ENCODE peak calls at places on chromosomes 6 and 20, in four cellular contexts. E is ovary, G is GM23248, A is heart left ventricle. M is an unnamed sample.

GRCh38 chr6:156557269-156557885 is 219.8 kb upstream of the ARID1B start:
- DNase-seq in G (peak; percentile 44), A (no peak), E (no peak), M (no peak)

GRCh38 chr6:133964052-133964451 is 11.0 kb downstream of the TBPL1 start:
- DNase-seq in A (no peak), E (no peak), G (peak; percentile 43), M (no peak)

GRCh38 chr6:82085701-82086100 is 161.8 kb downstream of the IBTK start:
- DNase-seq in E (no peak), A (no peak), G (no peak), M (no peak)

GRCh38 chr6:125918681-125919566 is 37.6 kb upstream of the HINT3 start:
- DNase-seq in E (no peak), G (peak; percentile 82), A (no peak), M (peak; percentile 41)

GRCh38 chr20:53708129-53708968 is 114.7 kb upstream of the ZNF217 start:
- DNase-seq in G (peak; percentile 57), E (no peak), A (no peak), M (no peak)

GRCh38 chr6:139711714-139712585 is 337.5 kb upstream of the CITED2 start:
- DNase-seq in G (peak; percentile 71), E (no peak), A (no peak), M (no peak)

GRCh38 chr6:116564921-116565872 is 6.1 kb upstream of the RWDD1 start:
- DNase-seq in G (peak; percentile 46), A (peak; percentile 24), E (peak; percentile 32), M (no peak)

GRCh38 chr20:2762578-2763131 is 37.8 kb downstream of the CPXM1 start:
- DNase-seq in G (no peak), A (no peak), E (no peak), M (no peak)

GRCh38 chr6:104349191-104349590 is 510.5 kb downstream of the HACE1 start:
- DNase-seq in E (no peak), G (no peak), A (no peak), M (no peak)

GRCh38 chr20:19950042-19950441 is 67.1 kb upstream of the NAA20 start:
- DNase-seq in A (no peak), E (no peak), G (no peak), M (no peak)

GRCh38 chr6:99545442-99545841 is 23.0 kb downstream of the CCNC start:
- DNase-seq in E (no peak), G (no peak), A (no peak), M (no peak)

GRCh38 chr6:127118505-127119360 is at the start of gene RSPO3:
- DNase-seq in G (peak; percentile 71), A (no peak), E (peak; percentile 15), M (no peak)

GRCh38 chr6:66578362-66578761 is 871.3 kb upstream of the EYS start:
- DNase-seq in G (no peak), A (no peak), E (no peak), M (no peak)

DNA sequence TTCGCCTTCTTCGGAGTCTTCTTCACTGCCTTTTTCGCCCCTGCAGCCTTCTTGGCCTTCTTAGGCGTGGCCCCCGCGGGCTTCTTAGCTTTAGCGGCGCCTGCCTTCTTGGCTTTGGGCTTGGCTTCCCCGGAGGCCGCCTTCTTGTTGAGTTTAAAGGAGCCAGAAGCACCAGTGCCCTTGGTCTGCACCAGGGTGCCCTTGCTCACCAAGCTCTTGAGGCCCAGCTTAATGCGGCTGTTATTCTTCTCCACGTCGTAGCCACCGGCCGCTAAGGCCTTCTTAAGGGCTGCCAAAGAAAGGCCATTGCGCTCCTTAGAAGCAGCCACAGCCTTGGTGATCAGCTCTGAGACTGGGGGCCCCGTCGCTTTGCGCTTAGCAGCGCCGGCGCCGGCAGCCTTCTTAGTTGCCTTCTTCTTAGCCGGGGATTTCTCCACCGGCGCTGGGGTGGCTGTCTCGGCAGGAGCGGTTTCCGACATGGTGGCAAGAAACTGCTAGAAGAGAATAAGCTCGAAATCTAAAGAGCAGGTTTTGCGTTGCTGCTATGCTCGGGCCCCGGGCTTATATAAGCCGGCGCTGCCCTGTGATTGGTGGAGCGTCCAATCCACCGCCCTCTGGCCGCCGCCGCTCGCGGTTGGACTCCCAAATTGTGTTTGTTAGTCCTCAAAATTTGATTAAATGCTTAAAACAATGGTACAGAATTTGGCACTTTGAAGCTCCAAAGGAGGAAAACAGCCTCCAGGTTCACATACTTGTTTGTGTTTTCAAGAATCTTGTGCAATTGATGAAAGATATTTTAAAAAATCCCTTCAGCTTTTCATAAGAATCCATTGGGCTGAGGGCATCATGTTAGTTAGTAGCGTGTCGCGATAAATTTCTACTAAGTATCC is 44.9 kb downstream of the OR2B2 start:
- DNase-seq in E (no peak), G (peak; percentile 85), A (peak; percentile 75), M (peak; percentile 42)
- H3K27me3 ChIP-seq in E (no peaks in the 10 kb centered on the region), G (no peaks in the 10 kb centered on the region), A (peaks cover 10% of the 10 kb centered on the region), M (no peaks in the 10 kb centered on the region)

GRCh38 chr6:74607468-74607867 is 598.4 kb downstream of the COL12A1 start:
- DNase-seq in E (no peak), A (no peak), G (no peak), M (no peak)
- H3K4me3 ChIP-seq in E (no peak overlapping the region), A (no peak overlapping the region), G (no peak overlapping the region), M (no peak overlapping the region)

GRCh38 chr6:13455604-13456003 is 31.8 kb downstream of the GFOD1 start:
- DNase-seq in A (no peak), E (no peak), G (no peak), M (no peak)
- H3K4me1 ChIP-seq in A (no peaks in the 10 kb centered on the region), E (no peaks in the 10 kb centered on the region), G (peaks cover 11% of the 10 kb centered on the region), M (peaks cover 32% of the 10 kb centered on the region)

GRCh38 chr6:149563203-149563927 is 2.8 kb upstream of the GINM1 start:
- DNase-seq in E (no peak), A (no peak), G (peak; percentile 84), M (no peak)

GRCh38 chr6:149559389-149559788 is 6.8 kb upstream of the GINM1 start:
- DNase-seq in E (no peak), G (no peak), A (no peak), M (no peak)

GRCh38 chr6:149560736-149561135 is 5.4 kb upstream of the GINM1 start:
- DNase-seq in E (no peak), G (peak; percentile 39), A (no peak), M (no peak)

GRCh38 chr6:149563928-149564325 is 2.2 kb upstream of the GINM1 start:
- DNase-seq in G (no peak), A (no peak), E (no peak), M (no peak)

GRCh38 chr6:149558029-149558428 is 8.1 kb upstream of the GINM1 start:
- DNase-seq in A (no peak), E (no peak), G (no peak), M (no peak)
- H3K27me3 ChIP-seq in A (no peaks in the 10 kb centered on the region), E (no peaks in the 10 kb centered on the region), G (no peaks in the 10 kb centered on the region), M (no peaks in the 10 kb centered on the region)

M was measured in lung.